ENCODE peak calls at places on chromosomes 11 and 22, in five cellular contexts. K, N, Y, S and U are unnamed samples.

GRCh38 chr22:21587803-21588611 is 20.5 kb downstream of the UBE2L3 start:
- DNase-seq in Y (no peak), K (no peak), N (peak), S (no peak), U (no peak)

GRCh38 chr11:16350125-16350524 is 6.2 kb downstream of the SOX6 start:
- DNase-seq in S (no peak), K (no peak), Y (no peak), N (no peak), U (no peak)

GRCh38 chr11:11137339-11137738 is 215.7 kb downstream of the CSNK2A3 start:
- DNase-seq in Y (no peak), N (no peak), K (no peak), S (no peak), U (no peak)

GRCh38 chr11:98456281-98456680 is 564.5 kb upstream of the CNTN5 start:
- DNase-seq in Y (no peak), K (no peak), S (no peak), N (no peak), U (no peak)

GRCh38 chr22:36510384-36510783 is 3.5 kb upstream of the FOXRED2 start:
- DNase-seq in S (no peak), N (no peak), Y (no peak), K (no peak), U (no peak)

GRCh38 chr11:69922015-69922595 is 102.9 kb upstream of the FGF3 start:
- DNase-seq in K (no peak), N (no peak), Y (no peak), S (no peak), U (no peak)

GRCh38 chr11:44133335-44133946 is 38.0 kb downstream of the EXT2 start:
- DNase-seq in N (peak), K (peak), S (no peak), Y (no peak), U (no peak)

GRCh38 chr11:63490551-63491239 is at the start of gene PLAAT5:
- DNase-seq in N (peak), S (no peak), Y (no peak), K (peak), U (peak)

GRCh38 chr11:134207538-134208239 is 16.1 kb downstream of the NCAPD3 start:
- DNase-seq in K (peak), S (peak), Y (peak), N (peak), U (peak)

GRCh38 chr11:77381749-77382693 is 80.5 kb upstream of the GDPD4 start:
- DNase-seq in K (peak), S (no peak), Y (no peak), N (peak), U (no peak)

GRCh38 chr22:31342389-31343125 is 3.6 kb downstream of the PATZ1 start:
- DNase-seq in K (peak), Y (no peak), N (no peak), S (no peak), U (peak)

GRCh38 chr11:96072592-96072991 is 148.7 kb upstream of the MTMR2 start:
- DNase-seq in N (no peak), K (no peak), S (no peak), Y (no peak), U (no peak)

DNA sequence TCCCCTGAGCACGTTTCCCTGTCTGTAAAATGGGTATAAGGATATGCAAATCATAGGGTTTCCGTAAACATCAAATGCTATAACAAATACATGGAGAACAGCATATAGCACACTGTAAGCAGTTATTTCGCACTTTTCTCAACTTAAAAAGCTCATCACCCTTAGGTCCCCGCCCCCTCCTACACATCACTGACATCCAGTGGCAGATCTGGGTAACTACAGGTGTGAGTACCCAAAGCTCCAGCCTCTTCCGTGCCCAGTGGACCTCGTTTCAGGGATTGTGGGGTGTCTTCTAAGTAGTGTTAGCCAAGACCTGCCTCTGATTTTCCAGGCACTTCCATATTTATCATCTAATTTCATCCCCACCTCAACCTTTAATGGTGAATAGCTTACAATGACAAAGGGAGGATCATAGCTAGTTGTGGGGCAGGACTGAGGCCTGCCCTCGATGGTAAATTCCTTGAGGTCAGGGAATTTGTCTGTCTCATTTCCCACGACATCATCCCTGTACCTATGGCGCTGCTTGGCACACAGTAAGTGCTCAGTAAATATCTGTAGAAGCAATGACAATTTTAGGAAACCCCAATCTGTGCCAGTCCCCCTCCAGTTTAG is 340.6 kb downstream of the TENM4 start:
- DNase-seq in K (peak), Y (no peak), S (peak), N (peak), U (peak)
- H3K4me3 ChIP-seq in K (no peak), Y (no peak), S (no peak), N (no peak), U (no peak)

DNA sequence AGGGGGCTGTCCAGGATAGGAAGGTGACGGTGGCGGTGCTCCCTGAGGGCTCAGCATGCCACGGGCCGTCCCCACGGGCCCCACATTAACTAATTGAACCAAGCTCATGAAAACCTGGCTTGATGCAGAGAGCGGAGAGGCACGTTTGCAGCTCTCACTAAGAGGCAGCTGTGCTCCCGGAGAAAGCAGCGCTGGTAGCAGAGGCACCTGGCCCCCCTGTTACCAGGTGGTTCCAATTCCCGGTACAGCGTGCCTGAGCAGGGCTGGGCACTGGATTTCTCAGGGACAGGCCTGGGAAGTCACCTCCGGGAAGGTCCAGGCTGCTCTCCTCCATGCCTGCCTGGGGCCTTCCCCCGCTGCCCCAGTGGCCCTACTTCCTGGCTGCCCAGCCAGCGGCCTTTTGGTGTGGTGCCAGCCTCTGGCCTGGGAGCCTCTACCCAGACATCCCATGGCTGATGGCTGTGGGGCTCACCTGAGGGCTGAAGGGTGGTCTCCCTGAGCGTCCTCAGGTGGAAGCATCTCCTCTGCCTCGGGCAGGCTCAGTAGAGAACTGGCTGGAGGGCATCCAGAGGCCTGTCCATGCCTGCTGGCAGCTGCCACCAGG is 1.2 kb downstream of the KCNQ1 start:
- DNase-seq in N (no peak), S (no peak), Y (no peak), K (no peak), U (peak)
- H3K4me3 ChIP-seq in N (no peak), S (peak), Y (peak), K (no peak), U (peak)

DNA sequence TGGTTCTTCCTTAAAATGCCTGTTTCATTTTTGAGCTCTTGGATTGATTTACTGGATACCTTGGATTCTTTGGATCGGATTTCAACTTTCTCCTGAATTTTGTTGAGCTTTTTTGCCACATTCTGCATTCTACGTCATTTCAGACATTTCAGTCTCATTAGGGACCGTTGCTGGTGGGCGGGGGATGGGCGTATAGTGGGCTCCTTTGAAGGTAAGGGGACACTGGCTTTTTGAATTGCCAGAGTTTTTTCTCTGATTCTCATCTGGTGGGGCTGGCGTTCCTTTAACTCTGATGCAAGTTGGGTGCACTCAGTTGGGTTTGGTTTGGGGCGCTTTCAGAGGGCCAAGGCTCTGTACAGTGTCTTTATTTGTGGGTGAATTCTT is 216.5 kb downstream of the DYNC2H1 start:
- DNase-seq in K (no peak), S (no peak), Y (no peak), N (no peak), U (no peak)
- H3K4me3 ChIP-seq in K (no peak), S (no peak), Y (no peak), N (no peak), U (no peak)

GRCh38 chr22:18024276-18024939 is at the start of gene MICAL3:
- DNase-seq in K (peak), N (peak), S (peak), Y (peak), U (peak)
- H3K4me3 ChIP-seq in K (peak), N (peak), S (peak), Y (peak), U (peak)

DNA sequence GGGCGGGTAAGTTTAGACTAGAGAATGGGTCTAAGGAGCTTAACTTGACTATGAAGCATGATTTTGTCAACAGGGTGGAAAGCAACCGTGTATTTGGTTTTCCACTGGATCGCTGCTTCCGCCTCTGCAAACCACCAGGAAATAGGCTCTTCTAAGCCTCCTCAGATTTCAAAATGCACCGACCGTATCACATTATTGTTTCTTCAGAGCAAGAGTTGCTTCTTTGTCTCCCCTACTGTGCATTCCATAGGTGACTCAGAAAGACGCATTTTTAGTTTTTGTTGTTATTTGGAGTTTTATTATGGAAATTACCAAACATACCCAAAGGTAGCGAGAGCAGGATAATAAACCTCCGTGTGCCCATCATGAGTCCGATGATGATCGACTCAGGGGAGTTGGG is 64.3 kb upstream of the RASD2 start:
- DNase-seq in Y (no peak), S (no peak), N (no peak), K (no peak), U (no peak)
- H3K4me3 ChIP-seq in Y (no peak), S (no peak), N (no peak), K (no peak), U (no peak)

GRCh38 chr11:121572581-121573059 is 119.9 kb upstream of the SORL1-AS1 start:
- DNase-seq in N (no peak), S (no peak), K (no peak), Y (no peak), U (no peak)

GRCh38 chr11:121571466-121571865 is 118.7 kb upstream of the SORL1-AS1 start:
- DNase-seq in N (no peak), K (no peak), Y (no peak), S (no peak), U (no peak)

GRCh38 chr11:121567988-121568387 is 115.2 kb upstream of the SORL1-AS1 start:
- DNase-seq in S (no peak), Y (no peak), K (no peak), N (no peak), U (no peak)

GRCh38 chr11:121566279-121567168 is 113.8 kb upstream of the SORL1-AS1 start:
- DNase-seq in K (no peak), S (no peak), Y (no peak), N (no peak), U (no peak)

DNA sequence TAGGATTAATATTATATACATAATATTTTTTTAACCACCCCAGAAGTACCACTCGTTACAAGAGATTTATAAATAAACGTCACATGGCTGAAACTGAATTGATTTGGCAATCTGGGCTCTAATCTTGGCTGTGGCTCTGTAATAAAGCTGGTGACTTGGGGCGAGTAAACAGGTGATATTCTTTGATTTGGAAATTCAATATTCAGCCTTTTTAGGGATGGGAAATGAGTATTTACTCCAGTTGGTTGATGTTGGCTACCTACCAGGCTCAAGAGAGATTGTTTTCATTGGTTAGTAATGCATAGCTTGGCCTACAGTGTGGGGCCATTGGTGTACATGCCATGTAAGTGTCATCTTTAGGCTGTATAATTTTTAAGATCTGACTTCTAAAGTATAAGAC is 117.7 kb upstream of the SORL1-AS1 start:
- DNase-seq in N (no peak), Y (no peak), S (no peak), K (no peak), U (no peak)
- H3K4me3 ChIP-seq in N (no peak), Y (no peak), S (no peak), K (no peak), U (no peak)

GRCh38 chr11:27347949-27348879 is 14.8 kb downstream of the CCDC34 start:
- DNase-seq in Y (no peak), N (no peak), S (no peak), K (no peak), U (no peak)
- H3K4me3 ChIP-seq in Y (no peak), N (no peak), S (no peak), K (no peak), U (no peak)

GRCh38 chr22:25643232-25644000 is 78.9 kb downstream of the GRK3 start:
- DNase-seq in K (no peak), N (no peak), Y (no peak), S (no peak), U (no peak)

GRCh38 chr22:25641650-25642049 is 77.2 kb downstream of the GRK3 start:
- DNase-seq in N (no peak), Y (no peak), S (no peak), K (no peak), U (no peak)

GRCh38 chr22:25644122-25644521 is 79.6 kb downstream of the GRK3 start:
- DNase-seq in S (no peak), N (peak), Y (no peak), K (no peak), U (no peak)

GRCh38 chr22:25645964-25646363 is 81.5 kb downstream of the GRK3 start:
- DNase-seq in Y (no peak), K (no peak), N (no peak), S (no peak), U (no peak)

GRCh38 chr22:25645266-25645665 is 80.8 kb downstream of the GRK3 start:
- DNase-seq in S (no peak), Y (no peak), K (no peak), N (peak), U (no peak)
- H3K4me3 ChIP-seq in S (no peak), Y (no peak), K (no peak), N (no peak), U (no peak)

DNA sequence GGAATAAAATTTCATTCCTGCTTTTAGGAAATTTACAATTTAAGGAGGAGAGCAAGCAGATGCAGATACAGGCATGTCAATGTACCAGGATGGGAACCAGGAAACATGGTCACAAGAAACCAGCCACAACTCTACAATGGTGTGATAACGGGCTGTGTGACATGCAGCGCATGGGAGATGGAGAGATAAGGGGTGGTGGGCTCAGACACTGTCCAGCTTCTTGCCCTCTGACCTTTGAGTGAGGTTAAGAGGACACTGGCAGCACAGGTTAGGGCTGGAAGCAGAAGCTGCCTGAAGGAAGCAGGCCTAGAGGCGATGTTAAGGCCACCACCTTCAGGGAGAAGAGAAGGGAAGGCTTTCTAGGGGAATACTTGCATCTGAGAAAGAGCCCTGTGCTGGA is 2.3 kb upstream of the SORL1-AS1 start:
- DNase-seq in K (no peak), N (no peak), Y (no peak), S (no peak), U (no peak)
- H3K4me3 ChIP-seq in K (no peak), N (no peak), Y (peak), S (no peak), U (no peak)